ENCODE peak calls at places on chromosomes 7 and 10, in four cellular contexts. S is suprapubic skin, H is B cell, O is AG09309. U is an unnamed sample.

GRCh38 chr10:123997486-123998196 is 95.8 kb downstream of the CHST15 start:
- DNase-seq in O (peak; percentile 99), S (peak; percentile 77), H (no peak), U (peak; percentile 94)

GRCh38 chr7:35185908-35186731 is 67.8 kb downstream of the TBX20 start:
- DNase-seq in H (no peak), S (no peak), O (no peak), U (no peak)

GRCh38 chr10:114876602-114877300 is 55.2 kb downstream of the FHIP2A start:
- DNase-seq in S (peak; percentile 86), H (peak; percentile 29), O (no peak), U (peak; percentile 52)

GRCh38 chr10:14879055-14879800 is 562 bp downstream of the SUV39H2 start:
- DNase-seq in H (peak; percentile 63), S (no peak), O (no peak), U (no peak)

GRCh38 chr7:4629287-4629905 is 52.7 kb upstream of the FOXK1 start:
- DNase-seq in H (no peak), O (no peak), S (no peak), U (no peak)

GRCh38 chr10:73894245-73894971 is 16.5 kb upstream of the PLAU start:
- DNase-seq in H (no peak), S (no peak), O (peak; percentile 89), U (no peak)

GRCh38 chr7:21550821-21551531 is 8.1 kb downstream of the DNAH11 start:
- DNase-seq in H (no peak), S (no peak), O (no peak), U (no peak)

GRCh38 chr10:3850999-3851937 is 66.3 kb upstream of the KLF6 start:
- DNase-seq in S (no peak), H (peak; percentile 57), O (no peak), U (peak; percentile 69)

GRCh38 chr10:97713828-97714400 is 384 bp downstream of the MARVELD1 start:
- DNase-seq in S (peak; percentile 85), O (no peak), H (peak; percentile 90), U (peak; percentile 86)

GRCh38 chr10:46309511-46310142 is 22.8 kb downstream of the ANTXRL start:
- DNase-seq in H (no peak), S (no peak), O (no peak), U (no peak)

GRCh38 chr7:18177129-18177814 is 149.6 kb upstream of the PRPS1L1 start:
- DNase-seq in O (no peak), S (no peak), H (no peak), U (no peak)

GRCh38 chr7:75045881-75046280 is 27.7 kb downstream of the RCC1L start:
- DNase-seq in O (no peak), H (no peak), S (no peak), U (no peak)

GRCh38 chr7:30918676-30919075 is 7.0 kb downstream of the AQP1 start:
- DNase-seq in S (peak; percentile 44), O (no peak), H (no peak), U (no peak)

GRCh38 chr7:7739718-7740355 is 21.4 kb upstream of the RPA3 start:
- DNase-seq in S (no peak), H (no peak), O (no peak), U (no peak)

GRCh38 chr7:7739204-7739603 is 20.8 kb upstream of the RPA3 start:
- DNase-seq in H (no peak), S (no peak), O (no peak), U (no peak)

GRCh38 chr7:7745258-7745657 is 26.9 kb upstream of the RPA3 start:
- DNase-seq in O (no peak), H (no peak), S (no peak), U (no peak)

GRCh38 chr7:7738622-7739021 is 20.2 kb upstream of the RPA3 start:
- DNase-seq in H (no peak), O (no peak), S (no peak), U (no peak)

DNA sequence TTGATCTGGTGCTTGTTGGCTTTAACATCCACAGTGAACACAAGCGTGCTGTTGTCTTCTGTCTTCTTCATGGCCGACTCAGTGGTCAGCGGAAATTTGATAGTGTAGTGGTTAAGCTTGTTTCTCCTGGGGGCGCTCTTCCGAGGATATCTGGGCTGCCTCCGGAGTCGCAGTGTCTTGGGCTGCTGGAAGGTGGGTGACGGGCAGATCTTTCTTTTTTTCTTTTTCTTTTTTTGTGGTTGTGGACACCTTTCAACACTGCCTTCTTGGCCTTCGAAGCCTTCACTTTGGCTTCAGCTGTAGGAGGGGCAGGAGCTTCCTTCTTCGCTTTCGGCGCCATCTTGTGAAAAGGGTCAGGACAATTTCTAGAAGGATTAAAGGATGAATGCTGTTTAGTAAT is 23.8 kb upstream of the RPA3 start:
- DNase-seq in S (no peak), H (no peak), O (no peak), U (no peak)
- TF ChIP-seq CTCF in S (no peak), H (no peak), O (no peak), U (no peak)

DNA sequence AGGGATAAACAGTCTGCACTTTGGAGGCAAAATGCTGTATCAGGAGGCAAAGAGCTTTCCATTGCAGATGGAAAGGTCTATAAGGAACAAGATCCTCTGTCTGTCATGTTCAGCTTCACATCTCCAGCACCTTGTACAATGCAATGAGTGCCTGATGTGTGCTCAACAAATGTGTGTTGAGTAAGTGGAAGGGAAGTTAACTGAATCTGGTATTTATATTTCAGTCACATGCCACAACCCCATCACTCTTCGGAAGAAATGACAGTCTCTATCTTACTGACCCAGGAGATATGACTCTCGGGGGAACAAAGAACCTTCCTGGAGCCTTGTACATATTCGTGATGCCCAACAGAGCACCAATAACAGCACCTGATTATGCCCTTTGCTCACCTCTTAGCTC is 20.0 kb upstream of the DNAJC1 start:
- DNase-seq in H (no peak), O (no peak), S (no peak), U (no peak)
- TF ChIP-seq CTCF in H (no peak), O (no peak), S (no peak), U (no peak)

GRCh38 chr7:140342732-140343514 is 55.4 kb downstream of the SLC37A3 start:
- DNase-seq in H (no peak), O (no peak), S (no peak), U (peak; percentile 81)
- TF ChIP-seq CTCF in H (no peak), O (peak; percentile 38), S (no peak), U (peak; percentile 88)

GRCh38 chr7:78226059-78226658 is 427.6 kb downstream of the PHTF2 start:
- DNase-seq in H (no peak), S (no peak), O (no peak), U (no peak)
- TF ChIP-seq CTCF in H (no peak), S (no peak), O (peak; percentile 45), U (no peak)

DNA sequence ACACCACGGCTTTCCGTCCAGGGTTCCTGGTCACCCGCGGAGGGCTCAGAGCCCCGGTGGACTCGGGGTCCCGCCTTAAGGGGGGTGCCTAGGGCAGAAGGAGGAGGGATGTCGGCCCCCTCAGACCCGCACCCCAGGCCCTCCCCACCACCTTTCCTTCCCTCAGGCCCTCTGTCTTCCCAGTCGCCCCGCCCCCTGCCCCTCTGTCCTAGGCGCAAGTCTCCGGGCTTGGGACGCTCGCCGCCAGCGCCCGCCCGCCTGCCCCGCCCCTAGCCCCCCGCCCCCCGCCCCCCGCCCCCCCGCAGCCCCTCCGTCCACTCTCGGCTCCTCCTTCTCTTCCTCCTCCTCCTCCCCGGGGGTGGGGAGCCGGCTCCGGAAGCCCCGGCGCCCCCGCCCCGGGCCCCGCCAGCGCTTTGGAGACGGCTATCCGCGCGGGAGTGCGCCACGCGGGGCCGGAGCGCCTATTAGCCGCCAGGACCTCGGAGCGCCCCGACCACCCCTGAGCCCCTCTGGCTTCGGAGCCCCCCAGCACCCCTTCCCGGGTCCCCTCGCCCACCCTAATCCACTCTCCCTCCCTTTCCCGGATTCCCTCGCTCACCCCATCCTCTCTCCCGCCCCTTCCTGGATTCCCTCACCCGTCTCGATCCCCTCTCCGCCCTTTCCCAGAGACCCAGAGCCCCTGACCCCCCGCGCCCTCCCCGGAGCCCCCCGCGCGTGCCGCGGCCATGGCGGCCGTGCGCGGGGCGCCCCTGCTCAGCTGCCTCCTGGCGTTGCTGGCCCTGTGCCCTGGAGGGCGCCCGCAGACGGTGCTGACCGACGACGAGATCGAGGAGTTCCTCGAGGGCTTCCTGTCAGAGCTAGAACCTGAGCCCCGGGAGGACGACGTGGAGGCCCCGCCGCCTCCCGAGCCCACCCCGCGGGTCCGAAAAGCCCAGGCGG is at the start of gene AEBP1:
- DNase-seq in S (no peak), O (no peak), H (peak; percentile 80), U (peak; percentile 8)
- TF ChIP-seq CTCF in S (no peak), O (no peak), H (no peak), U (no peak)

GRCh38 chr7:156986378-156986777 is 24.1 kb downstream of the MNX1 start:
- DNase-seq in S (no peak), H (no peak), O (no peak), U (no peak)

GRCh38 chr7:156984209-156984891 is 26.1 kb downstream of the MNX1 start:
- DNase-seq in O (peak; percentile 71), H (no peak), S (no peak), U (no peak)

GRCh38 chr7:156989766-156990535 is 20.5 kb downstream of the MNX1 start:
- DNase-seq in O (no peak), S (peak; percentile 76), H (no peak), U (no peak)

GRCh38 chr7:156988605-156989185 is 21.8 kb downstream of the MNX1 start:
- DNase-seq in S (peak; percentile 75), H (no peak), O (no peak), U (no peak)

DNA sequence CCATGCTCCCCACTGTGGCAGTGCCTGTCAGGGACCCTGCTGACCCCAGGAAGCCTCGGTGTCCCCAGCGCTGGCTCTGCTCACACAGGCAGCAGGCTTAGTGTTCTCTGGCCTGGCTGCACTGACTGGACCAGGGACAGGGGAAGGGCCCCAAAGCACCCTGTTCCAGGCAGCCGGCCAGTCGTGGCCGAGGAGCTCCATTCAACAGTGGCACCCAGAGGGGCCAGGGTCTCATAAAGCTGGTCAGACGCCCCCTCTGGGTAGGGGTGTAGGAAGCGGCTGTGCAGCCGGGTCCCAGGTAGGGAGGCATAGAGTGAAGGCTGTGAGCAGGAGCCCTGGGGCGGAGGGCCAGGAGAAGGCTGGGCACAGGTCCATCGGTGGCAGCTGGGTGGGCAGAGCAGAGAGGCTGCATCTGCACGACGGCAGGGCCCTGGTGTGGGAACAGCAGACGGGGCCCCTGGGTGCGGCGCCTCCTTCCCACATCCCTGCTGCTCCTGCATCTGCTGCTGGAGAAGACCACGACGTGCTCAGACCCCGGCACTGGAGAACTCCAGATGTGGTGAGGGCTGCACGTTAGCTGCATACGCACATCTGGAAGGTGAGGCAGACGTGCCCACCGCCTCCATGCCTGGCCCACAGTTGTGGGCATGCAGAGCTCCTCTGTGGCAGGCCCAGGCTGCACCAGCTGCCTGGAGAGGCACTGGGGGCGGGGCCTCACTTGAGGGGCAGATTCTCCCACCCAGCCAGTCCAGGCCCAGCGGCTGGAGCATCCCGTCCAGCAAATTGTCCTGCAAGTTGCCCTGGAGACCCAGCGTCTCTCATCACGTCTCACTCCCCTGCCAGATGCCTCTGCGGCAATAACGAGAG is 25.1 kb downstream of the MNX1 start:
- DNase-seq in S (peak; percentile 66), H (no peak), O (no peak), U (no peak)
- TF ChIP-seq CTCF in S (no peak), H (no peak), O (no peak), U (no peak)

U was measured in CD14-positive monocyte.